ENCODE peak calls at places on chromosomes 6 and 20, in nine cellular contexts. One of them, this sample, is unnamed.

GRCh38 chr6:14925025-14925595 is 320.8 kb upstream of the JARID2 start:
- DNase-seq in heart left ventricle: no peak
- DNase-seq in GM23338: no peak
- DNase-seq in ascending aorta: no peak
- DNase-seq in progenitor cell of endocrine pancreas: no peak
- DNase-seq in cardiac fibroblast: no peak
- DNase-seq in GM12864: no peak
- DNase-seq in AG10803: peak; percentile 13
- DNase-seq in astrocyte: no peak
- DNase-seq in this sample: no peak

GRCh38 chr20:46324960-46325703 is 16.8 kb upstream of the CDH22 start:
- DNase-seq in heart left ventricle: no peak
- DNase-seq in GM23338: peak; percentile 76
- DNase-seq in ascending aorta: no peak
- DNase-seq in progenitor cell of endocrine pancreas: no peak
- DNase-seq in cardiac fibroblast: peak; percentile 54
- DNase-seq in GM12864: no peak
- DNase-seq in AG10803: peak; percentile 10
- DNase-seq in astrocyte: no peak
- DNase-seq in this sample: no peak

GRCh38 chr6:11374036-11375010 is 141.9 kb upstream of the NEDD9 start:
- DNase-seq in heart left ventricle: no peak
- DNase-seq in GM23338: no peak
- DNase-seq in ascending aorta: no peak
- DNase-seq in progenitor cell of endocrine pancreas: no peak
- DNase-seq in cardiac fibroblast: no peak
- DNase-seq in GM12864: peak; percentile 93
- DNase-seq in AG10803: no peak
- DNase-seq in astrocyte: no peak
- DNase-seq in this sample: peak; percentile 38

GRCh38 chr6:56649053-56649769 is 6.5 kb upstream of the DST start:
- DNase-seq in heart left ventricle: no peak
- DNase-seq in GM23338: no peak
- DNase-seq in ascending aorta: no peak
- DNase-seq in progenitor cell of endocrine pancreas: no peak
- DNase-seq in cardiac fibroblast: peak; percentile 67
- DNase-seq in GM12864: no peak
- DNase-seq in AG10803: peak; percentile 70
- DNase-seq in astrocyte: no peak
- DNase-seq in this sample: no peak

GRCh38 chr6:146898888-146899227 is 300.1 kb downstream of the ADGB start:
- DNase-seq in heart left ventricle: no peak
- DNase-seq in GM23338: no peak
- DNase-seq in ascending aorta: no peak
- DNase-seq in progenitor cell of endocrine pancreas: no peak
- DNase-seq in cardiac fibroblast: no peak
- DNase-seq in GM12864: no peak
- DNase-seq in AG10803: no peak
- DNase-seq in astrocyte: no peak
- DNase-seq in this sample: no peak

GRCh38 chr6:2639876-2640275 is 110.8 kb downstream of the MYLK4 start:
- DNase-seq in heart left ventricle: no peak
- DNase-seq in GM23338: no peak
- DNase-seq in ascending aorta: no peak
- DNase-seq in progenitor cell of endocrine pancreas: no peak
- DNase-seq in cardiac fibroblast: no peak
- DNase-seq in GM12864: no peak
- DNase-seq in AG10803: no peak
- DNase-seq in astrocyte: no peak
- DNase-seq in this sample: no peak

GRCh38 chr20:56829788-56830385 is 200.8 kb downstream of the TFAP2C start:
- DNase-seq in heart left ventricle: no peak
- DNase-seq in GM23338: peak; percentile 56
- DNase-seq in ascending aorta: no peak
- DNase-seq in progenitor cell of endocrine pancreas: no peak
- DNase-seq in cardiac fibroblast: no peak
- DNase-seq in GM12864: no peak
- DNase-seq in AG10803: no peak
- DNase-seq in astrocyte: no peak
- DNase-seq in this sample: no peak

GRCh38 chr6:43972915-43973304 is 154.3 kb downstream of the MRPL14 start:
- DNase-seq in heart left ventricle: peak; percentile 87
- DNase-seq in GM23338: no peak
- DNase-seq in ascending aorta: peak; percentile 52
- DNase-seq in progenitor cell of endocrine pancreas: no peak
- DNase-seq in cardiac fibroblast: peak; percentile 83
- DNase-seq in GM12864: no peak
- DNase-seq in AG10803: peak; percentile 93
- DNase-seq in astrocyte: peak; percentile 83
- DNase-seq in this sample: no peak

GRCh38 chr6:169799474-169799926 is 48.1 kb downstream of the ERMARD start:
- DNase-seq in heart left ventricle: no peak
- DNase-seq in GM23338: no peak
- DNase-seq in ascending aorta: no peak
- DNase-seq in progenitor cell of endocrine pancreas: no peak
- DNase-seq in cardiac fibroblast: no peak
- DNase-seq in GM12864: no peak
- DNase-seq in AG10803: no peak
- DNase-seq in astrocyte: no peak
- DNase-seq in this sample: no peak

GRCh38 chr20:6501061-6501460 is 266.4 kb upstream of the BMP2 start:
- DNase-seq in heart left ventricle: no peak
- DNase-seq in GM23338: no peak
- DNase-seq in ascending aorta: no peak
- DNase-seq in progenitor cell of endocrine pancreas: no peak
- DNase-seq in cardiac fibroblast: peak; percentile 96
- DNase-seq in GM12864: no peak
- DNase-seq in AG10803: peak; percentile 19
- DNase-seq in astrocyte: peak; percentile 87
- DNase-seq in this sample: no peak

GRCh38 chr20:50113420-50114224 is 672 bp upstream of the UBE2V1 start:
- DNase-seq in heart left ventricle: no peak
- DNase-seq in GM23338: no peak
- DNase-seq in ascending aorta: no peak
- DNase-seq in progenitor cell of endocrine pancreas: no peak
- DNase-seq in cardiac fibroblast: no peak
- DNase-seq in GM12864: no peak
- DNase-seq in AG10803: no peak
- DNase-seq in astrocyte: no peak
- DNase-seq in this sample: no peak

GRCh38 chr20:35307666-35308653 is 15.7 kb upstream of the FAM83C start:
- DNase-seq in heart left ventricle: peak; percentile 82
- DNase-seq in GM23338: no peak
- DNase-seq in ascending aorta: peak; percentile 30
- DNase-seq in progenitor cell of endocrine pancreas: no peak
- DNase-seq in cardiac fibroblast: peak; percentile 72
- DNase-seq in GM12864: no peak
- DNase-seq in AG10803: peak; percentile 95
- DNase-seq in astrocyte: peak; percentile 79
- DNase-seq in this sample: no peak

GRCh38 chr6:41630946-41631345 is 7.3 kb upstream of the MDFI start:
- DNase-seq in heart left ventricle: no peak
- DNase-seq in GM23338: no peak
- DNase-seq in ascending aorta: no peak
- DNase-seq in progenitor cell of endocrine pancreas: no peak
- DNase-seq in cardiac fibroblast: no peak
- DNase-seq in GM12864: no peak
- DNase-seq in AG10803: no peak
- DNase-seq in astrocyte: no peak
- DNase-seq in this sample: no peak

GRCh38 chr6:168189679-168190405 is 110.8 kb upstream of the FRMD1 start:
- DNase-seq in heart left ventricle: peak; percentile 40
- DNase-seq in GM23338: no peak
- DNase-seq in ascending aorta: no peak
- DNase-seq in progenitor cell of endocrine pancreas: no peak
- DNase-seq in cardiac fibroblast: no peak
- DNase-seq in GM12864: no peak
- DNase-seq in AG10803: no peak
- DNase-seq in astrocyte: no peak
- DNase-seq in this sample: no peak

GRCh38 chr6:131199568-131200272 is 64.5 kb downstream of the AKAP7 start:
- DNase-seq in heart left ventricle: no peak
- DNase-seq in GM23338: peak; percentile 93
- DNase-seq in ascending aorta: no peak
- DNase-seq in progenitor cell of endocrine pancreas: peak; percentile 20
- DNase-seq in cardiac fibroblast: peak; percentile 82
- DNase-seq in GM12864: peak; percentile 81
- DNase-seq in AG10803: peak; percentile 72
- DNase-seq in astrocyte: peak; percentile 49
- DNase-seq in this sample: peak; percentile 81

GRCh38 chr6:116902634-116903033 is 25.6 kb downstream of the RFX6 start:
- DNase-seq in heart left ventricle: no peak
- DNase-seq in GM23338: no peak
- DNase-seq in ascending aorta: no peak
- DNase-seq in progenitor cell of endocrine pancreas: no peak
- DNase-seq in cardiac fibroblast: no peak
- DNase-seq in GM12864: no peak
- DNase-seq in AG10803: no peak
- DNase-seq in astrocyte: no peak
- DNase-seq in this sample: no peak

GRCh38 chr6:3813918-3814317 is 35.3 kb upstream of the FAM50B start:
- DNase-seq in heart left ventricle: no peak
- DNase-seq in GM23338: no peak
- DNase-seq in ascending aorta: no peak
- DNase-seq in progenitor cell of endocrine pancreas: no peak
- DNase-seq in cardiac fibroblast: no peak
- DNase-seq in GM12864: no peak
- DNase-seq in AG10803: no peak
- DNase-seq in astrocyte: no peak
- DNase-seq in this sample: no peak

GRCh38 chr20:37579091-37579490 is 51.4 kb upstream of the BLCAP start:
- DNase-seq in heart left ventricle: no peak
- DNase-seq in GM23338: no peak
- DNase-seq in ascending aorta: no peak
- DNase-seq in progenitor cell of endocrine pancreas: no peak
- DNase-seq in cardiac fibroblast: no peak
- DNase-seq in GM12864: no peak
- DNase-seq in AG10803: no peak
- DNase-seq in astrocyte: no peak
- DNase-seq in this sample: no peak

GRCh38 chr6:137723273-137724017 is 143.6 kb upstream of the TNFAIP3 start:
- DNase-seq in heart left ventricle: no peak
- DNase-seq in GM23338: no peak
- DNase-seq in ascending aorta: no peak
- DNase-seq in progenitor cell of endocrine pancreas: no peak
- DNase-seq in cardiac fibroblast: no peak
- DNase-seq in GM12864: no peak
- DNase-seq in AG10803: no peak
- DNase-seq in astrocyte: no peak
- DNase-seq in this sample: no peak

DNA sequence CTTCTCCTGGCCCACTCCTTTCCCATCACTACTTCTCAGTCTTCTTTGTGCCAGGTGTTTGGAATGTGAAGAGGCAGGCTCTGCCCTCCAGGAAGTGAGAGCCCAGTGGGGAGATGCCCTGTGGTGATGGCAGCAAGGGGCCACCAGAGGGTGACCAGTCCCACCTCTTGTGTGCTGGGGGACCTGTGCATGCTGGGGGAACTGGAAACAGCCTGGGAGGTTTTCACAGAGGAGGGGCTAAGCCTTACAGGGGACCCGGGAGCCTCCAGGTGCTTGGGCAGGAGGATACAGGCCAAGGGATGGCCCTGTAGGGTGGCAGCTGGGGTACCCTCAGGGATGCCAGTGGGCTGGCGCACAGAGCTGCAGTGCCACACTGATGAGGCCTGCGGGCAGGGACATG is 72.3 kb downstream of the RAMACL start:
- DNase-seq in heart left ventricle: no peak
- DNase-seq in GM23338: peak; percentile 51
- DNase-seq in ascending aorta: no peak
- DNase-seq in progenitor cell of endocrine pancreas: no peak
- DNase-seq in cardiac fibroblast: no peak
- DNase-seq in GM12864: no peak
- DNase-seq in AG10803: no peak
- DNase-seq in astrocyte: no peak
- DNase-seq in this sample: no peak
- TF ChIP-seq CTCF in heart left ventricle: peak; percentile 13
- TF ChIP-seq CTCF in GM23338: peak; percentile 35
- TF ChIP-seq CTCF in ascending aorta: no peak
- TF ChIP-seq CTCF in progenitor cell of endocrine pancreas: no peak
- TF ChIP-seq CTCF in cardiac fibroblast: no peak
- TF ChIP-seq CTCF in GM12864: peak; percentile 14
- TF ChIP-seq CTCF in AG10803: peak; percentile 17
- TF ChIP-seq CTCF in astrocyte: peak; percentile 5
- TF ChIP-seq CTCF in this sample: no peak

DNA sequence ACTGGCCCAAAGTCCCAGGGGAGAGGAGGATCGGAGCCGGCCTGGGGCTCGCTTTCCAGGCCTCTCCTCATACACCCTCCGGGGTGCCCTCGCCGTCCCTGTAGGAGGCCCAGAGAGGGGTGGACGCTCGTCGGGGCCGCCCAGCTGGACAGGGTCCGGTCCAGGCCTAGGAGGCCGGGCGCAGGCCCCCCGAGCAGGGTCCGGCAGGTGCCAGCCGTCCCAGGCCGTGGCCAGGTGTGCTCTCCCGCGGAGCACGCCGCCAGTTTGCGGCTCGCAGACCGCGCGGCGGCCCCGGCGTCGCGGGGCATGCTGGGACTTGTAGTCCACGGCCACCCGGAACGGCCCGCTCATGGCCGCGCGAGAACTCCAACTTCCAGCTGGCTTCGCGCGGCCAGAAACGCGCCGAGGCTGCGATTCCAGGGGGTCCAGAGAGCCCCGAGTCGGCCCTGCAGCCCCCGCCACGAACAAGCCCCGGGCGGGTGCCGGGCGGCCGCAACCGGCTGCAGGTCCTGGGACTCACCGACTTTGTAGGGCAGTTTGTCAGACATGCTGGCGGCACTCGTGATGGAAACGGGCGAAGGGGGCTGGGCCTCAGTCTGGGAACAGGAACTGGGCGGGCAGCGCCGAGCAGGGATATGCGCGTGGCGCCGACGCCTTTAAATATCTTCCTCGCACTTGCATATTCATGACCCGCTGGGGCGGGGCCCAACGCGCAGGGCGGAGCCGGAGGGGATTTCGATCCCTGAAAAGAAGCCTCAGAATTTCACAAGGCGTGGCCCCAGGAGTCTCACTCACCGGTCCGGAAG is at the start of gene AHCY:
- DNase-seq in heart left ventricle: peak; percentile 97
- DNase-seq in GM23338: peak; percentile 99
- DNase-seq in ascending aorta: peak; percentile 88
- DNase-seq in progenitor cell of endocrine pancreas: peak; percentile 96
- DNase-seq in cardiac fibroblast: peak; percentile 98
- DNase-seq in GM12864: peak; percentile 88
- DNase-seq in AG10803: peak; percentile 95
- DNase-seq in astrocyte: peak; percentile 92
- DNase-seq in this sample: peak; percentile 97
- TF ChIP-seq CTCF in heart left ventricle: no peak
- TF ChIP-seq CTCF in GM23338: no peak
- TF ChIP-seq CTCF in ascending aorta: peak; percentile 28
- TF ChIP-seq CTCF in progenitor cell of endocrine pancreas: peak; percentile 30
- TF ChIP-seq CTCF in cardiac fibroblast: no peak
- TF ChIP-seq CTCF in GM12864: no peak
- TF ChIP-seq CTCF in AG10803: no peak
- TF ChIP-seq CTCF in astrocyte: no peak
- TF ChIP-seq CTCF in this sample: no peak

GRCh38 chr6:70414813-70415212 is 1.5 kb downstream of the FAM135A start:
- DNase-seq in heart left ventricle: no peak
- DNase-seq in GM23338: no peak
- DNase-seq in ascending aorta: no peak
- DNase-seq in progenitor cell of endocrine pancreas: no peak
- DNase-seq in cardiac fibroblast: no peak
- DNase-seq in GM12864: no peak
- DNase-seq in AG10803: no peak
- DNase-seq in astrocyte: no peak
- DNase-seq in this sample: no peak
- TF ChIP-seq CTCF in heart left ventricle: no peak
- TF ChIP-seq CTCF in GM23338: no peak
- TF ChIP-seq CTCF in ascending aorta: no peak
- TF ChIP-seq CTCF in progenitor cell of endocrine pancreas: no peak
- TF ChIP-seq CTCF in cardiac fibroblast: no peak
- TF ChIP-seq CTCF in GM12864: no peak
- TF ChIP-seq CTCF in AG10803: no peak
- TF ChIP-seq CTCF in astrocyte: no peak
- TF ChIP-seq CTCF in this sample: no peak

GRCh38 chr6:163554663-163555062 is 140.1 kb downstream of the QKI start:
- DNase-seq in heart left ventricle: peak; percentile 65
- DNase-seq in GM23338: peak; percentile 81
- DNase-seq in ascending aorta: no peak
- DNase-seq in progenitor cell of endocrine pancreas: no peak
- DNase-seq in cardiac fibroblast: peak; percentile 73
- DNase-seq in GM12864: no peak
- DNase-seq in AG10803: peak; percentile 41
- DNase-seq in astrocyte: no peak
- DNase-seq in this sample: peak; percentile 27
- TF ChIP-seq CTCF in heart left ventricle: peak; percentile 37
- TF ChIP-seq CTCF in GM23338: peak; percentile 83
- TF ChIP-seq CTCF in ascending aorta: peak; percentile 47
- TF ChIP-seq CTCF in progenitor cell of endocrine pancreas: peak; percentile 46
- TF ChIP-seq CTCF in cardiac fibroblast: peak; percentile 72
- TF ChIP-seq CTCF in GM12864: peak; percentile 49
- TF ChIP-seq CTCF in AG10803: peak; percentile 68
- TF ChIP-seq CTCF in astrocyte: peak; percentile 60
- TF ChIP-seq CTCF in this sample: peak; percentile 21